ENCODE peak calls at places on chromosome 2, in four cellular contexts. F is CD4-positive, alpha-beta memory T cell; Z is mesendoderm; C is CD4-positive, CD25-positive, alpha-beta regulatory T cell. H is an unnamed sample. For H3K4me1, the result is how much of the 10 kb centered on the place peaks cover.

GRCh38 chr2:28274911-28275685 is 117.6 kb upstream of the FOSL2 start:
- DNase-seq in F (no peak), Z (peak), C (no peak), H (peak)

GRCh38 chr2:3349211-3349693 is 28.4 kb downstream of the EIPR1 start:
- DNase-seq in C (no peak), F (no peak), Z (no peak), H (no peak)

GRCh38 chr2:215626812-215627281 is 191.0 kb upstream of the FN1 start:
- DNase-seq in F (no peak), Z (peak), C (no peak), H (no peak)

GRCh38 chr2:108905176-108905575 is 83.8 kb downstream of the EDAR start:
- DNase-seq in Z (no peak), C (no peak), F (no peak), H (no peak)

GRCh38 chr2:209141142-209141541 is 282.7 kb upstream of the MAP2 start:
- DNase-seq in C (no peak), Z (no peak), F (no peak), H (no peak)

GRCh38 chr2:142316049-142316448 is 185.2 kb upstream of the LRP1B start:
- DNase-seq in Z (no peak), C (no peak), F (no peak), H (no peak)

GRCh38 chr2:208407667-208408066 is 1.1 kb downstream of the PTH2R start:
- DNase-seq in F (no peak), C (no peak), Z (peak), H (peak)

GRCh38 chr2:119196301-119197124 is 27.1 kb upstream of the STEAP3 start:
- DNase-seq in F (no peak), C (no peak), Z (peak), H (no peak)

GRCh38 chr2:200335657-200336056 is 29.2 kb downstream of the SPATS2L start:
- DNase-seq in C (no peak), Z (peak), F (no peak), H (peak)

GRCh38 chr2:219460424-219460926 is 25.8 kb downstream of the SPEG start:
- DNase-seq in F (no peak), C (no peak), Z (peak), H (no peak)

GRCh38 chr2:20595439-20596192 is 55.3 kb downstream of the HS1BP3 start:
- DNase-seq in F (no peak), Z (peak), C (no peak), H (no peak)

GRCh38 chr2:188976545-188977268 is 2.5 kb downstream of the COL3A1 start:
- DNase-seq in C (no peak), F (no peak), Z (no peak), H (peak)

GRCh38 chr2:85787981-85788340 is 34.2 kb downstream of the ATOH8 start:
- DNase-seq in Z (no peak), C (no peak), F (no peak), H (no peak)

GRCh38 chr2:10493075-10493635 is 45.0 kb upstream of the ODC1 start:
- DNase-seq in C (no peak), F (no peak), Z (no peak), H (peak)

GRCh38 chr2:212735648-212736047 is 197.0 kb upstream of the ERBB4 start:
- DNase-seq in C (no peak), Z (no peak), F (no peak), H (no peak)

GRCh38 chr2:216242365-216242764 is 129.9 kb downstream of the MARCHF4 start:
- DNase-seq in Z (no peak), C (no peak), F (no peak), H (no peak)

GRCh38 chr2:72142743-72143440 is 4.8 kb downstream of the CYP26B1 start:
- DNase-seq in F (no peak), C (no peak), Z (peak), H (peak)

GRCh38 chr2:223815186-223815883 is 22.0 kb downstream of the AP1S3 start:
- DNase-seq in Z (no peak), F (no peak), C (no peak), H (peak)

GRCh38 chr2:195660265-195660890 is 3.4 kb downstream of the SLC39A10 start:
- DNase-seq in C (peak), F (peak), Z (peak), H (peak)

GRCh38 chr2:112033600-112033999 is 21.5 kb upstream of the TMEM87B start:
- DNase-seq in F (no peak), Z (no peak), C (no peak), H (no peak)

GRCh38 chr2:2026252-2026831 is 282.0 kb upstream of the PXDN start:
- DNase-seq in F (no peak), C (no peak), Z (no peak), H (peak)

GRCh38 chr2:120779781-120780283 is 44.2 kb downstream of the GLI2 start:
- DNase-seq in F (no peak), Z (peak), C (no peak), H (no peak)

GRCh38 chr2:42084231-42084671 is 36.4 kb downstream of the PKDCC start:
- DNase-seq in F (no peak), Z (no peak), C (no peak), H (no peak)

GRCh38 chr2:137211761-137212160 is 446.4 kb downstream of the THSD7B start:
- DNase-seq in Z (no peak), F (no peak), C (no peak), H (no peak)

GRCh38 chr2:28175028-28175427 is 217.6 kb upstream of the FOSL2 start:
- DNase-seq in Z (peak), F (no peak), C (no peak), H (peak)

GRCh38 chr2:234674781-234675201 is 177.9 kb upstream of the ARL4C start:
- DNase-seq in Z (no peak), C (no peak), F (no peak), H (no peak)

GRCh38 chr2:104863229-104863584 is 9.3 kb downstream of the POU3F3 start:
- DNase-seq in Z (peak), C (no peak), F (no peak), H (no peak)

GRCh38 chr2:74004212-74005182 is 19.8 kb downstream of the TET3 start:
- DNase-seq in Z (no peak), F (no peak), C (no peak), H (no peak)

GRCh38 chr2:135551356-135551755 is 20.1 kb downstream of the R3HDM1 start:
- DNase-seq in F (no peak), C (no peak), Z (no peak), H (no peak)

GRCh38 chr2:240055177-240055917 is 2.0 kb upstream of the OR6B3 start:
- DNase-seq in Z (no peak), F (no peak), C (no peak), H (no peak)

GRCh38 chr2:203395858-203396257 is 67.7 kb downstream of the ABI2 start:
- DNase-seq in F (no peak), Z (no peak), C (no peak), H (no peak)

GRCh38 chr2:38668787-38669479 is 3.0 kb downstream of the GALM start:
- DNase-seq in Z (no peak), C (no peak), F (no peak), H (no peak)

GRCh38 chr2:38668092-38668491 is 2.2 kb downstream of the GALM start:
- DNase-seq in Z (no peak), C (no peak), F (no peak), H (no peak)

GRCh38 chr2:38671303-38671702 is 5.4 kb downstream of the GALM start:
- DNase-seq in F (no peak), Z (peak), C (no peak), H (no peak)

GRCh38 chr2:38665854-38666577 is at the start of gene GALM:
- DNase-seq in Z (peak), C (peak), F (peak), H (peak)

DNA sequence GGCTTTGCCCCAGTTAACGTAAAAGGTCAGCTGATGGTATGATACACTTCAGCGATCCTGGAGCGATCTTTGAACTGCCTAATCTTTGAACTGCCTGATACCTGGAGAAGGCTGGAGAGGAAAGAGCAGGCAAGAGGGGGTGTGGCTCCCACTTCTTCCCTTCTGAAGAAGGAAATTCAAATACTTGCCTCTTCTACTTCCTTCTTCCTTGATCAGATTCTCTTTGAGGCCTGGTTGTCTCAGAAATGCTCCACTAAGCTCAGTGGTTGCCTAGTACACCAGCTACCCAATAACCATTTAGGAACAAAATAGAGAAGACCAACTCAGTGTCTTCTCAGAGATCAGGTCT is 638 bp downstream of the GALM start:
- DNase-seq in F (peak), C (no peak), Z (no peak), H (peak)
- H3K4me1 ChIP-seq in F (half or more), C (half or more), Z (under half), H (under half)

GRCh38 chr2:11662882-11663281 is 7.1 kb downstream of the NTSR2 start:
- DNase-seq in F (no peak), C (no peak), Z (no peak), H (no peak)

GRCh38 chr2:11665028-11665427 is 5.0 kb downstream of the NTSR2 start:
- DNase-seq in Z (no peak), F (no peak), C (no peak), H (no peak)

GRCh38 chr2:11665510-11666362 is 4.3 kb downstream of the NTSR2 start:
- DNase-seq in C (no peak), Z (no peak), F (no peak), H (no peak)

GRCh38 chr2:11661891-11662435 is 8.0 kb downstream of the NTSR2 start:
- DNase-seq in F (no peak), C (no peak), Z (no peak), H (no peak)

DNA sequence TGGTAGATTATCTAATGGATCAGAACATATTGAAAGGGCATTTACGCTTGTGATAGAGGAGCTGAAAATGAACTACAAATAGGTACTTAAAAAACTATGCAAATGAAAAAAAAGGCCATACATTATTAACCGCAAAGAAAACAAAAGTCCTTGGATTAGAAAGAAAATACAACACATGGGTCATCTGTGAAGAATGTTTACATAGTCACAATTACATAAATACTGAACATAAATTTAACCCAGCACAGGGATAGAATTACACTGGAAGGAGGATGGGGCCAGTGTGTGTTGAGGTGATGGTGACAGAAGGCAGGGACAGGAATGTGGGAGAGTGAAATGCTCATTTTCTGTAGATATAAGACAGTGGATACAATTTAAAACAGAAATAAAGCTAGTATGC is 6.6 kb downstream of the NTSR2 start:
- DNase-seq in C (no peak), F (no peak), Z (no peak), H (no peak)
- H3K4me1 ChIP-seq in C (under half), F (under half), Z (under half), H (under half)

GRCh38 chr2:43110442-43110871 is 115.9 kb downstream of the ZFP36L2 start:
- DNase-seq in F (no peak), Z (no peak), C (no peak), H (no peak)

GRCh38 chr2:43112155-43112554 is 114.3 kb downstream of the ZFP36L2 start:
- DNase-seq in Z (peak), C (no peak), F (no peak), H (no peak)

GRCh38 chr2:43106767-43107527 is 119.5 kb downstream of the ZFP36L2 start:
- DNase-seq in C (no peak), Z (no peak), F (no peak), H (no peak)

GRCh38 chr2:43107679-43108078 is 118.7 kb downstream of the ZFP36L2 start:
- DNase-seq in F (no peak), Z (no peak), C (no peak), H (no peak)

GRCh38 chr2:43109261-43109743 is 117.1 kb downstream of the ZFP36L2 start:
- DNase-seq in Z (no peak), F (no peak), C (no peak), H (no peak)
- H3K4me1 ChIP-seq in Z (under half), F (under half), C (under half), H (under half)

GRCh38 chr2:191758420-191759199 is 80.7 kb downstream of the NABP1 start:
- DNase-seq in F (peak), Z (peak), C (peak), H (peak)
- H3K4me1 ChIP-seq in F (under half), Z (under half), C (under half), H (under half)

H was measured in small intestine.